ENCODE peak calls at places on chromosomes 1 and 21, in seven cellular contexts. One of them, this sample, is unnamed. For H3K4me1, the result is how much of the 10 kb centered on the place peaks cover.

GRCh38 chr1:41840592-41841246 is 78.0 kb downstream of the HIVEP3 start:
- DNase-seq in CD4-positive, CD25-positive, alpha-beta regulatory T cell: no peak
- DNase-seq in effector memory CD4-positive, alpha-beta T cell: no peak
- DNase-seq in hepatocyte: no peak
- DNase-seq in mammary epithelial cell: peak
- DNase-seq in aorta: no peak
- DNase-seq in CD4-positive, alpha-beta memory T cell: no peak
- DNase-seq in this sample: no peak

GRCh38 chr21:43997766-43998742 is 14.1 kb upstream of the TRAPPC10 start:
- DNase-seq in CD4-positive, CD25-positive, alpha-beta regulatory T cell: no peak
- DNase-seq in effector memory CD4-positive, alpha-beta T cell: no peak
- DNase-seq in hepatocyte: no peak
- DNase-seq in mammary epithelial cell: peak
- DNase-seq in aorta: no peak
- DNase-seq in CD4-positive, alpha-beta memory T cell: no peak
- DNase-seq in this sample: no peak

GRCh38 chr1:229664133-229664689 is 38.2 kb downstream of the URB2 start:
- DNase-seq in CD4-positive, CD25-positive, alpha-beta regulatory T cell: peak
- DNase-seq in effector memory CD4-positive, alpha-beta T cell: peak
- DNase-seq in hepatocyte: peak
- DNase-seq in mammary epithelial cell: peak
- DNase-seq in aorta: no peak
- DNase-seq in CD4-positive, alpha-beta memory T cell: peak
- DNase-seq in this sample: no peak

GRCh38 chr1:56709269-56709880 is 64.3 kb downstream of the PRKAA2 start:
- DNase-seq in CD4-positive, CD25-positive, alpha-beta regulatory T cell: peak
- DNase-seq in effector memory CD4-positive, alpha-beta T cell: no peak
- DNase-seq in hepatocyte: peak
- DNase-seq in mammary epithelial cell: peak
- DNase-seq in aorta: no peak
- DNase-seq in CD4-positive, alpha-beta memory T cell: peak
- DNase-seq in this sample: peak

GRCh38 chr1:83102630-83103071 is 896.3 kb downstream of the TTLL7 start:
- DNase-seq in CD4-positive, CD25-positive, alpha-beta regulatory T cell: no peak
- DNase-seq in effector memory CD4-positive, alpha-beta T cell: no peak
- DNase-seq in hepatocyte: peak
- DNase-seq in mammary epithelial cell: no peak
- DNase-seq in aorta: no peak
- DNase-seq in CD4-positive, alpha-beta memory T cell: no peak
- DNase-seq in this sample: no peak

GRCh38 chr21:35281946-35282345 is 232.8 kb upstream of the RUNX1 start:
- DNase-seq in CD4-positive, CD25-positive, alpha-beta regulatory T cell: no peak
- DNase-seq in effector memory CD4-positive, alpha-beta T cell: no peak
- DNase-seq in hepatocyte: no peak
- DNase-seq in mammary epithelial cell: no peak
- DNase-seq in aorta: no peak
- DNase-seq in CD4-positive, alpha-beta memory T cell: no peak
- DNase-seq in this sample: no peak

GRCh38 chr1:22709891-22710687 is 550 bp upstream of the EPHB2 start:
- DNase-seq in CD4-positive, CD25-positive, alpha-beta regulatory T cell: peak
- DNase-seq in effector memory CD4-positive, alpha-beta T cell: no peak
- DNase-seq in hepatocyte: peak
- DNase-seq in mammary epithelial cell: peak
- DNase-seq in aorta: peak
- DNase-seq in CD4-positive, alpha-beta memory T cell: peak
- DNase-seq in this sample: no peak

GRCh38 chr1:100860397-100860991 is 34.1 kb downstream of the EXTL2 start:
- DNase-seq in CD4-positive, CD25-positive, alpha-beta regulatory T cell: no peak
- DNase-seq in effector memory CD4-positive, alpha-beta T cell: no peak
- DNase-seq in hepatocyte: no peak
- DNase-seq in mammary epithelial cell: peak
- DNase-seq in aorta: no peak
- DNase-seq in CD4-positive, alpha-beta memory T cell: no peak
- DNase-seq in this sample: no peak

GRCh38 chr1:218811497-218811896 is 362.2 kb upstream of the LYPLAL1 start:
- DNase-seq in CD4-positive, CD25-positive, alpha-beta regulatory T cell: no peak
- DNase-seq in effector memory CD4-positive, alpha-beta T cell: no peak
- DNase-seq in hepatocyte: no peak
- DNase-seq in mammary epithelial cell: no peak
- DNase-seq in aorta: no peak
- DNase-seq in CD4-positive, alpha-beta memory T cell: no peak
- DNase-seq in this sample: no peak

GRCh38 chr21:37233551-37234146 is 33.5 kb downstream of the VPS26C start:
- DNase-seq in CD4-positive, CD25-positive, alpha-beta regulatory T cell: no peak
- DNase-seq in effector memory CD4-positive, alpha-beta T cell: no peak
- DNase-seq in hepatocyte: no peak
- DNase-seq in mammary epithelial cell: no peak
- DNase-seq in aorta: no peak
- DNase-seq in CD4-positive, alpha-beta memory T cell: no peak
- DNase-seq in this sample: no peak

GRCh38 chr1:9557624-9558023 is 18.4 kb downstream of the SLC25A33 start:
- DNase-seq in CD4-positive, CD25-positive, alpha-beta regulatory T cell: no peak
- DNase-seq in effector memory CD4-positive, alpha-beta T cell: no peak
- DNase-seq in hepatocyte: no peak
- DNase-seq in mammary epithelial cell: no peak
- DNase-seq in aorta: peak
- DNase-seq in CD4-positive, alpha-beta memory T cell: no peak
- DNase-seq in this sample: no peak

GRCh38 chr1:9558271-9558945 is 19.1 kb downstream of the SLC25A33 start:
- DNase-seq in CD4-positive, CD25-positive, alpha-beta regulatory T cell: no peak
- DNase-seq in effector memory CD4-positive, alpha-beta T cell: no peak
- DNase-seq in hepatocyte: no peak
- DNase-seq in mammary epithelial cell: no peak
- DNase-seq in aorta: peak
- DNase-seq in CD4-positive, alpha-beta memory T cell: no peak
- DNase-seq in this sample: no peak

GRCh38 chr1:9558946-9559545 is 19.8 kb downstream of the SLC25A33 start:
- DNase-seq in CD4-positive, CD25-positive, alpha-beta regulatory T cell: no peak
- DNase-seq in effector memory CD4-positive, alpha-beta T cell: no peak
- DNase-seq in hepatocyte: no peak
- DNase-seq in mammary epithelial cell: no peak
- DNase-seq in aorta: peak
- DNase-seq in CD4-positive, alpha-beta memory T cell: no peak
- DNase-seq in this sample: no peak

GRCh38 chr1:9561429-9561828 is 22.2 kb downstream of the SLC25A33 start:
- DNase-seq in CD4-positive, CD25-positive, alpha-beta regulatory T cell: no peak
- DNase-seq in effector memory CD4-positive, alpha-beta T cell: no peak
- DNase-seq in hepatocyte: peak
- DNase-seq in mammary epithelial cell: peak
- DNase-seq in aorta: no peak
- DNase-seq in CD4-positive, alpha-beta memory T cell: peak
- DNase-seq in this sample: no peak

DNA sequence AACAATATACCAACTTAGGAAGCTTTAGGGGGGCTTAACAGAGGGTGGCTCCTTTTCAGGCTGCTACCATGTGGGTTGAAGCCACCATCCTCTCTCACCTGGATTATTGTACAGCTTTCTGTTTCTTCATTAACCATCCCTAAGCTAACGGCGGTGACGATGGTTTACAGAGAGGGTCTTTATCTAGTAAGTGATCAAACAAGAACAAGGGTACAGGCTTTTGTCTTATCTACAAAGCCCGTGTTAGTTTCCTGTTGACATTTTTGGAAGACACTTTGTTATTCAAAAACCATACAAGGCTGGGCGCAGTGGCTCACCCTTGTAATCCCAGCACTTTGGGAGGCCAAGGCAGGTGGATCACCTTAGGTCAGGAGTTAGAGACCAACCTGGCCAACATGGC is 20.4 kb downstream of the SLC25A33 start:
- DNase-seq in CD4-positive, CD25-positive, alpha-beta regulatory T cell: peak
- DNase-seq in effector memory CD4-positive, alpha-beta T cell: no peak
- DNase-seq in hepatocyte: no peak
- DNase-seq in mammary epithelial cell: no peak
- DNase-seq in aorta: peak
- DNase-seq in CD4-positive, alpha-beta memory T cell: peak
- DNase-seq in this sample: no peak
- H3K4me1 ChIP-seq in CD4-positive, CD25-positive, alpha-beta regulatory T cell: under half
- H3K4me1 ChIP-seq in effector memory CD4-positive, alpha-beta T cell: under half
- H3K4me1 ChIP-seq in hepatocyte: under half
- H3K4me1 ChIP-seq in mammary epithelial cell: under half
- H3K4me1 ChIP-seq in aorta: under half
- H3K4me1 ChIP-seq in CD4-positive, alpha-beta memory T cell: under half
- H3K4me1 ChIP-seq in this sample: under half

DNA sequence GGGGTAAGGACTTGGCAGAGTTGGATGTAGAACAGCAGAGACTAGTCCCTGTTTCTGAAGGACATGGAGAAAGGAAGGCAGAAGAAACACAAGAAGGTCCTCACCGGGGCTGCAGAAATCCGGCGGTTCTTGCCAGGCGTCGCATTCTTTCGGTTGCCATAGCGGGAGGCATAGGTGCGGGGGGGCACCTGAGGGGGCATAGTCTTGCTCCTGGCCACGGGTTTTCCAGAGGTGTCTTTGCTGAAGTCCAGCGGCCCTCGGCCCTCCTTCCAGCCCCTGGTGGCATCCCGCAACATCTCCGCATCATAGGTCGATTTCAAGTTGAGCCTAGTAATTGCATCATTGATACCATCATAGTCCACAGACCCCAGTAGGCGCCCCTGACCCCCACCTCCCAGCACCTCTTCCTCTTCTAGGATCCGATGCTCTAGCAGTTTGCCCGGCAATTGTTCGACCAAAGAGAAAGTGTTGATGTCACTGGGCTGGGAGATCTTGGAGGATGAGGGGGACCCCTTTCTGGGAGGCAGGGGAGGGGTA is 25.8 kb downstream of the PIK3C2B start:
- DNase-seq in CD4-positive, CD25-positive, alpha-beta regulatory T cell: no peak
- DNase-seq in effector memory CD4-positive, alpha-beta T cell: no peak
- DNase-seq in hepatocyte: no peak
- DNase-seq in mammary epithelial cell: no peak
- DNase-seq in aorta: no peak
- DNase-seq in CD4-positive, alpha-beta memory T cell: no peak
- DNase-seq in this sample: no peak
- H3K4me1 ChIP-seq in CD4-positive, CD25-positive, alpha-beta regulatory T cell: under half
- H3K4me1 ChIP-seq in effector memory CD4-positive, alpha-beta T cell: under half
- H3K4me1 ChIP-seq in hepatocyte: under half
- H3K4me1 ChIP-seq in mammary epithelial cell: under half
- H3K4me1 ChIP-seq in aorta: under half
- H3K4me1 ChIP-seq in CD4-positive, alpha-beta memory T cell: under half
- H3K4me1 ChIP-seq in this sample: under half

GRCh38 chr1:1401457-1402010 is 2.4 kb upstream of the CCNL2 start:
- DNase-seq in CD4-positive, CD25-positive, alpha-beta regulatory T cell: no peak
- DNase-seq in effector memory CD4-positive, alpha-beta T cell: no peak
- DNase-seq in hepatocyte: no peak
- DNase-seq in mammary epithelial cell: no peak
- DNase-seq in aorta: no peak
- DNase-seq in CD4-positive, alpha-beta memory T cell: no peak
- DNase-seq in this sample: no peak
- H3K4me1 ChIP-seq in CD4-positive, CD25-positive, alpha-beta regulatory T cell: under half
- H3K4me1 ChIP-seq in effector memory CD4-positive, alpha-beta T cell: under half
- H3K4me1 ChIP-seq in hepatocyte: under half
- H3K4me1 ChIP-seq in mammary epithelial cell: under half
- H3K4me1 ChIP-seq in aorta: under half
- H3K4me1 ChIP-seq in CD4-positive, alpha-beta memory T cell: under half
- H3K4me1 ChIP-seq in this sample: under half

GRCh38 chr1:156706647-156707008 is 1.2 kb upstream of the CRABP2 start:
- DNase-seq in CD4-positive, CD25-positive, alpha-beta regulatory T cell: no peak
- DNase-seq in effector memory CD4-positive, alpha-beta T cell: no peak
- DNase-seq in hepatocyte: peak
- DNase-seq in mammary epithelial cell: no peak
- DNase-seq in aorta: peak
- DNase-seq in CD4-positive, alpha-beta memory T cell: no peak
- DNase-seq in this sample: no peak
- H3K4me1 ChIP-seq in CD4-positive, CD25-positive, alpha-beta regulatory T cell: under half
- H3K4me1 ChIP-seq in effector memory CD4-positive, alpha-beta T cell: under half
- H3K4me1 ChIP-seq in hepatocyte: half or more
- H3K4me1 ChIP-seq in mammary epithelial cell: half or more
- H3K4me1 ChIP-seq in aorta: under half
- H3K4me1 ChIP-seq in CD4-positive, alpha-beta memory T cell: under half
- H3K4me1 ChIP-seq in this sample: under half

GRCh38 chr1:54380285-54380882 is 25.8 kb downstream of the SSBP3 start:
- DNase-seq in CD4-positive, CD25-positive, alpha-beta regulatory T cell: no peak
- DNase-seq in effector memory CD4-positive, alpha-beta T cell: peak
- DNase-seq in hepatocyte: no peak
- DNase-seq in mammary epithelial cell: no peak
- DNase-seq in aorta: no peak
- DNase-seq in CD4-positive, alpha-beta memory T cell: no peak
- DNase-seq in this sample: no peak
- H3K4me1 ChIP-seq in CD4-positive, CD25-positive, alpha-beta regulatory T cell: under half
- H3K4me1 ChIP-seq in effector memory CD4-positive, alpha-beta T cell: under half
- H3K4me1 ChIP-seq in hepatocyte: under half
- H3K4me1 ChIP-seq in mammary epithelial cell: under half
- H3K4me1 ChIP-seq in aorta: under half
- H3K4me1 ChIP-seq in CD4-positive, alpha-beta memory T cell: half or more
- H3K4me1 ChIP-seq in this sample: under half

DNA sequence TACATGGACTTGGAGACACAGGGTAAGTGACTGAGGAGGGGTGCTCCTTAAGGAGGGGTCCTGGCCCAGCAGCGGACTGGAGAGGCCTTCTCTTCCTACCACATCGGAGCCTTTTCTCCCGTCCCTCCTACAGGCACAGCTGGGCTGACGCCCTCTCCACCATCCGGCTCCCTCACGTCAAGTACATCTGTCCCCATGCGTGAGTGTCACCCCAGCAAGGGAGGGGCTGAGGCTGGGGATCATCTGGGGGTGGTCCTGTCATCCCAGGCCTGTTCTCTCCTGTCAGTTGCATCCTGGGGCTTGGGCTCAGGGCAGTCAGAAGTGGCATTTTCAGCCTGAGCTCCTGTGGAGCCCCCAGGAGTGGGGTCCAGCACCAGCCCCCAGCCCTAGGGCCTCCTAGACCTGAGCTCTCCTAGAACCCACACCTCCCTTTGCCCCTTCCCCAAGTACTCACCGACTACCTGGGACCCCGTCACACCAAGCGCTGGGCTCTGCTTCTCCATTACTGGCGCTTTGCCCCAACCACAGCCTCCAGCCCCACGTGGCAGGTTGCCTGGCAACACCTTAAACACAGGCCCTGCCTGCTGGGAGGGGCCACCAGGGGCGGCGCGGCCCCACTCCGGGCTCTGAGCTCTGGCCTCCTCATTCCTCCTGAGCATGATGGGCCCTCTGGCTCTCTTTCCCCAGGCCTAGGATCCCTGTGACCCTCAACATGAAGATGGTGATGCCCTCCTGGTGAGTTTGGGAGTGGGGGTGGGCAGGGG is 2.3 kb downstream of the LYPLA2 start:
- DNase-seq in CD4-positive, CD25-positive, alpha-beta regulatory T cell: no peak
- DNase-seq in effector memory CD4-positive, alpha-beta T cell: no peak
- DNase-seq in hepatocyte: peak
- DNase-seq in mammary epithelial cell: peak
- DNase-seq in aorta: no peak
- DNase-seq in CD4-positive, alpha-beta memory T cell: peak
- DNase-seq in this sample: no peak
- H3K4me1 ChIP-seq in CD4-positive, CD25-positive, alpha-beta regulatory T cell: under half
- H3K4me1 ChIP-seq in effector memory CD4-positive, alpha-beta T cell: under half
- H3K4me1 ChIP-seq in hepatocyte: under half
- H3K4me1 ChIP-seq in mammary epithelial cell: under half
- H3K4me1 ChIP-seq in aorta: under half
- H3K4me1 ChIP-seq in CD4-positive, alpha-beta memory T cell: under half
- H3K4me1 ChIP-seq in this sample: under half

GRCh38 chr1:153987621-153988020 is 1.5 kb upstream of the RAB13 start:
- DNase-seq in CD4-positive, CD25-positive, alpha-beta regulatory T cell: no peak
- DNase-seq in effector memory CD4-positive, alpha-beta T cell: no peak
- DNase-seq in hepatocyte: no peak
- DNase-seq in mammary epithelial cell: no peak
- DNase-seq in aorta: no peak
- DNase-seq in CD4-positive, alpha-beta memory T cell: no peak
- DNase-seq in this sample: no peak
- H3K4me1 ChIP-seq in CD4-positive, CD25-positive, alpha-beta regulatory T cell: under half
- H3K4me1 ChIP-seq in effector memory CD4-positive, alpha-beta T cell: under half
- H3K4me1 ChIP-seq in hepatocyte: under half
- H3K4me1 ChIP-seq in mammary epithelial cell: under half
- H3K4me1 ChIP-seq in aorta: under half
- H3K4me1 ChIP-seq in CD4-positive, alpha-beta memory T cell: under half
- H3K4me1 ChIP-seq in this sample: under half

GRCh38 chr1:93595266-93595665 is 86.4 kb downstream of the BCAR3 start:
- DNase-seq in CD4-positive, CD25-positive, alpha-beta regulatory T cell: no peak
- DNase-seq in effector memory CD4-positive, alpha-beta T cell: no peak
- DNase-seq in hepatocyte: no peak
- DNase-seq in mammary epithelial cell: no peak
- DNase-seq in aorta: no peak
- DNase-seq in CD4-positive, alpha-beta memory T cell: no peak
- DNase-seq in this sample: no peak
- H3K4me1 ChIP-seq in CD4-positive, CD25-positive, alpha-beta regulatory T cell: under half
- H3K4me1 ChIP-seq in effector memory CD4-positive, alpha-beta T cell: under half
- H3K4me1 ChIP-seq in hepatocyte: half or more
- H3K4me1 ChIP-seq in mammary epithelial cell: half or more
- H3K4me1 ChIP-seq in aorta: under half
- H3K4me1 ChIP-seq in CD4-positive, alpha-beta memory T cell: under half
- H3K4me1 ChIP-seq in this sample: under half